ENCODE peak calls at places on chromosome 11, in seven cellular contexts. L is DMS153, E is A549, F is neural progenitor cell, N is cardiac muscle cell, R is neural crest cell, X is AG04450. M is an unnamed sample.

GRCh38 chr11:3195251-3196160 is 23.1 kb downstream of the MRGPRG start:
- DNase-seq in L (no peak), E (no peak), F (no peak), N (peak; percentile 44), R (no peak), X (no peak), M (no peak)

GRCh38 chr11:44746894-44747293 is 20.1 kb downstream of the TSPAN18 start:
- DNase-seq in L (no peak), E (no peak), F (no peak), N (no peak), R (no peak), X (no peak), M (no peak)

GRCh38 chr11:114366331-114367243 is 33.7 kb downstream of the C11orf71 start:
- DNase-seq in L (no peak), E (no peak), F (no peak), N (no peak), R (no peak), X (peak; percentile 74), M (no peak)

GRCh38 chr11:48162197-48162886 is 54.3 kb upstream of the OR4B1 start:
- DNase-seq in L (no peak), E (no peak), F (no peak), N (no peak), R (no peak), X (no peak), M (no peak)

GRCh38 chr11:73270855-73271477 is 1.2 kb upstream of the P2RY6 start:
- DNase-seq in L (no peak), E (no peak), F (no peak), N (no peak), R (no peak), X (no peak), M (no peak)

GRCh38 chr11:1507381-1508140 is 21.0 kb upstream of the MOB2 start:
- DNase-seq in L (no peak), E (no peak), F (no peak), N (no peak), R (no peak), X (no peak), M (no peak)

GRCh38 chr11:74736031-74736430 is 4.8 kb upstream of the CHRDL2 start:
- DNase-seq in L (no peak), E (no peak), F (no peak), N (no peak), R (no peak), X (no peak), M (no peak)

GRCh38 chr11:120867024-120867423 is 156.9 kb upstream of the TBCEL start:
- DNase-seq in L (no peak), E (no peak), F (no peak), N (no peak), R (no peak), X (no peak), M (no peak)

GRCh38 chr11:113549061-113549460 is 73.9 kb upstream of the DRD2 start:
- DNase-seq in L (no peak), E (no peak), F (no peak), N (no peak), R (no peak), X (no peak), M (no peak)

GRCh38 chr11:112179601-112180000 is 4.3 kb downstream of the BCO2 start:
- DNase-seq in L (no peak), E (no peak), F (no peak), N (no peak), R (no peak), X (no peak), M (peak; percentile 99)

GRCh38 chr11:66006891-66007176 is 4.5 kb downstream of the BANF1 start:
- DNase-seq in L (no peak), E (no peak), F (no peak), N (no peak), R (no peak), X (no peak), M (no peak)

GRCh38 chr11:130439160-130439519 is 9.3 kb upstream of the ADAMTS15 start:
- DNase-seq in L (no peak), E (no peak), F (no peak), N (no peak), R (no peak), X (no peak), M (peak; percentile 75)

GRCh38 chr11:114522818-114523217 is 36.9 kb downstream of the NXPE1 start:
- DNase-seq in L (no peak), E (no peak), F (no peak), N (no peak), R (no peak), X (no peak), M (no peak)

GRCh38 chr11:13667245-13667644 is 1.2 kb upstream of the FAR1 start:
- DNase-seq in L (no peak), E (no peak), F (peak; percentile 12), N (no peak), R (no peak), X (no peak), M (no peak)

GRCh38 chr11:76656571-76657081 is 13.9 kb downstream of the LRRC32 start:
- DNase-seq in L (no peak), E (no peak), F (no peak), N (no peak), R (no peak), X (no peak), M (no peak)